ENCODE peak calls at places on chromosomes 1 and 21, in seven cellular contexts. One of them, this sample, is unnamed.

GRCh38 chr1:32872189-32872898 is 1.6 kb upstream of the FNDC5 start:
- DNase-seq in NCI-H2081: peak
- DNase-seq in activated T-cell treated with anti-CD3 and anti-CD28 coated beads, Interleukin-2, amount 50 U/mL, for 4 hours: peak
- DNase-seq in stimulated activated effector memory CD8-positive, alpha-beta T cell treated with anti-CD3 and anti-CD28 coated beads, Interleukin-12 subunit alpha, Interleukin-12 subunit beta, amount 100 ng/mL, for 72 hours: peak
- DNase-seq in IMR-90: peak
- DNase-seq in activated CD4-positive, CD25-positive, alpha-beta regulatory T cell: peak
- DNase-seq in caudate nucleus: no peak
- DNase-seq in this sample: no peak

GRCh38 chr1:5651964-5652751 is 340.1 kb downstream of the NPHP4 start:
- DNase-seq in NCI-H2081: no peak
- DNase-seq in activated T-cell treated with anti-CD3 and anti-CD28 coated beads, Interleukin-2, amount 50 U/mL, for 4 hours: no peak
- DNase-seq in stimulated activated effector memory CD8-positive, alpha-beta T cell treated with anti-CD3 and anti-CD28 coated beads, Interleukin-12 subunit alpha, Interleukin-12 subunit beta, amount 100 ng/mL, for 72 hours: no peak
- DNase-seq in IMR-90: no peak
- DNase-seq in activated CD4-positive, CD25-positive, alpha-beta regulatory T cell: no peak
- DNase-seq in caudate nucleus: no peak
- DNase-seq in this sample: no peak

GRCh38 chr1:119870917-119871486 is 25.3 kb downstream of the ADAM30 start:
- DNase-seq in NCI-H2081: peak
- DNase-seq in activated T-cell treated with anti-CD3 and anti-CD28 coated beads, Interleukin-2, amount 50 U/mL, for 4 hours: peak
- DNase-seq in stimulated activated effector memory CD8-positive, alpha-beta T cell treated with anti-CD3 and anti-CD28 coated beads, Interleukin-12 subunit alpha, Interleukin-12 subunit beta, amount 100 ng/mL, for 72 hours: peak
- DNase-seq in IMR-90: peak
- DNase-seq in activated CD4-positive, CD25-positive, alpha-beta regulatory T cell: peak
- DNase-seq in caudate nucleus: peak
- DNase-seq in this sample: no peak

GRCh38 chr21:46124926-46125845 is 27.3 kb downstream of the COL6A2 start:
- DNase-seq in NCI-H2081: no peak
- DNase-seq in activated T-cell treated with anti-CD3 and anti-CD28 coated beads, Interleukin-2, amount 50 U/mL, for 4 hours: peak
- DNase-seq in stimulated activated effector memory CD8-positive, alpha-beta T cell treated with anti-CD3 and anti-CD28 coated beads, Interleukin-12 subunit alpha, Interleukin-12 subunit beta, amount 100 ng/mL, for 72 hours: no peak
- DNase-seq in IMR-90: no peak
- DNase-seq in activated CD4-positive, CD25-positive, alpha-beta regulatory T cell: no peak
- DNase-seq in caudate nucleus: no peak
- DNase-seq in this sample: no peak

GRCh38 chr1:168613689-168614655 is 37.6 kb downstream of the XCL1 start:
- DNase-seq in NCI-H2081: no peak
- DNase-seq in activated T-cell treated with anti-CD3 and anti-CD28 coated beads, Interleukin-2, amount 50 U/mL, for 4 hours: no peak
- DNase-seq in stimulated activated effector memory CD8-positive, alpha-beta T cell treated with anti-CD3 and anti-CD28 coated beads, Interleukin-12 subunit alpha, Interleukin-12 subunit beta, amount 100 ng/mL, for 72 hours: no peak
- DNase-seq in IMR-90: no peak
- DNase-seq in activated CD4-positive, CD25-positive, alpha-beta regulatory T cell: no peak
- DNase-seq in caudate nucleus: no peak
- DNase-seq in this sample: no peak

GRCh38 chr21:41133896-41134522 is 34.0 kb upstream of the BACE2 start:
- DNase-seq in NCI-H2081: peak
- DNase-seq in activated T-cell treated with anti-CD3 and anti-CD28 coated beads, Interleukin-2, amount 50 U/mL, for 4 hours: no peak
- DNase-seq in stimulated activated effector memory CD8-positive, alpha-beta T cell treated with anti-CD3 and anti-CD28 coated beads, Interleukin-12 subunit alpha, Interleukin-12 subunit beta, amount 100 ng/mL, for 72 hours: no peak
- DNase-seq in IMR-90: peak
- DNase-seq in activated CD4-positive, CD25-positive, alpha-beta regulatory T cell: no peak
- DNase-seq in caudate nucleus: no peak
- DNase-seq in this sample: no peak

GRCh38 chr1:71365451-71365850 is 284.6 kb upstream of the ZRANB2 start:
- DNase-seq in NCI-H2081: peak
- DNase-seq in activated T-cell treated with anti-CD3 and anti-CD28 coated beads, Interleukin-2, amount 50 U/mL, for 4 hours: no peak
- DNase-seq in stimulated activated effector memory CD8-positive, alpha-beta T cell treated with anti-CD3 and anti-CD28 coated beads, Interleukin-12 subunit alpha, Interleukin-12 subunit beta, amount 100 ng/mL, for 72 hours: no peak
- DNase-seq in IMR-90: peak
- DNase-seq in activated CD4-positive, CD25-positive, alpha-beta regulatory T cell: no peak
- DNase-seq in caudate nucleus: no peak
- DNase-seq in this sample: no peak

GRCh38 chr1:228903573-228904122 is 168.4 kb downstream of the RHOU start:
- DNase-seq in NCI-H2081: no peak
- DNase-seq in activated T-cell treated with anti-CD3 and anti-CD28 coated beads, Interleukin-2, amount 50 U/mL, for 4 hours: no peak
- DNase-seq in stimulated activated effector memory CD8-positive, alpha-beta T cell treated with anti-CD3 and anti-CD28 coated beads, Interleukin-12 subunit alpha, Interleukin-12 subunit beta, amount 100 ng/mL, for 72 hours: no peak
- DNase-seq in IMR-90: no peak
- DNase-seq in activated CD4-positive, CD25-positive, alpha-beta regulatory T cell: no peak
- DNase-seq in caudate nucleus: no peak
- DNase-seq in this sample: no peak

GRCh38 chr1:179775009-179775408 is 31.9 kb downstream of the FAM163A start:
- DNase-seq in NCI-H2081: no peak
- DNase-seq in activated T-cell treated with anti-CD3 and anti-CD28 coated beads, Interleukin-2, amount 50 U/mL, for 4 hours: no peak
- DNase-seq in stimulated activated effector memory CD8-positive, alpha-beta T cell treated with anti-CD3 and anti-CD28 coated beads, Interleukin-12 subunit alpha, Interleukin-12 subunit beta, amount 100 ng/mL, for 72 hours: no peak
- DNase-seq in IMR-90: no peak
- DNase-seq in activated CD4-positive, CD25-positive, alpha-beta regulatory T cell: no peak
- DNase-seq in caudate nucleus: no peak
- DNase-seq in this sample: no peak

GRCh38 chr1:154493276-154493675 is 8.7 kb upstream of the TDRD10 start:
- DNase-seq in NCI-H2081: no peak
- DNase-seq in activated T-cell treated with anti-CD3 and anti-CD28 coated beads, Interleukin-2, amount 50 U/mL, for 4 hours: no peak
- DNase-seq in stimulated activated effector memory CD8-positive, alpha-beta T cell treated with anti-CD3 and anti-CD28 coated beads, Interleukin-12 subunit alpha, Interleukin-12 subunit beta, amount 100 ng/mL, for 72 hours: no peak
- DNase-seq in IMR-90: no peak
- DNase-seq in activated CD4-positive, CD25-positive, alpha-beta regulatory T cell: no peak
- DNase-seq in caudate nucleus: no peak
- DNase-seq in this sample: no peak

GRCh38 chr1:169764919-169765318 is 29.8 kb downstream of the METTL18 start:
- DNase-seq in NCI-H2081: no peak
- DNase-seq in activated T-cell treated with anti-CD3 and anti-CD28 coated beads, Interleukin-2, amount 50 U/mL, for 4 hours: no peak
- DNase-seq in stimulated activated effector memory CD8-positive, alpha-beta T cell treated with anti-CD3 and anti-CD28 coated beads, Interleukin-12 subunit alpha, Interleukin-12 subunit beta, amount 100 ng/mL, for 72 hours: no peak
- DNase-seq in IMR-90: no peak
- DNase-seq in activated CD4-positive, CD25-positive, alpha-beta regulatory T cell: no peak
- DNase-seq in caudate nucleus: no peak
- DNase-seq in this sample: no peak

This sample was measured in cerebellar nuclear complex.